ENCODE peak calls at places on chromosomes 6 and 20, in seven cellular contexts. One of them, this sample, is unnamed.
A peak's percentile ranks its signal among the peaks of the same experiment; 100 is the strongest.

GRCh38 chr6:169999367-169999766 is 247.9 kb downstream of the ERMARD start:
- DNase-seq in GM18507: no peak
- DNase-seq in HTR-8/SVneo: no peak
- DNase-seq in CD8-positive, alpha-beta memory T cell: no peak
- DNase-seq in stimulated activated CD4-positive, alpha-beta T cell treated with anti-CD3 and anti-CD28 coated beads, Interleukin-4, amount 100 ng/mL, for 24 hours: no peak
- DNase-seq in NCI-H524: no peak
- DNase-seq in GF-D8: no peak
- DNase-seq in this sample: no peak

GRCh38 chr20:62905536-62906117 is 20.7 kb downstream of the DIDO1 start:
- DNase-seq in HTR-8/SVneo: no peak
- DNase-seq in GF-D8: no peak
- DNase-seq in NCI-H524: no peak
- DNase-seq in stimulated activated CD4-positive, alpha-beta T cell treated with anti-CD3 and anti-CD28 coated beads, Interleukin-4, amount 100 ng/mL, for 24 hours: no peak
- DNase-seq in GM18507: no peak
- DNase-seq in CD8-positive, alpha-beta memory T cell: no peak
- DNase-seq in this sample: no peak

GRCh38 chr20:1537731-1538058 is 19.8 kb downstream of the SIRPD start:
- DNase-seq in HTR-8/SVneo: no peak
- DNase-seq in NCI-H524: no peak
- DNase-seq in stimulated activated CD4-positive, alpha-beta T cell treated with anti-CD3 and anti-CD28 coated beads, Interleukin-4, amount 100 ng/mL, for 24 hours: no peak
- DNase-seq in CD8-positive, alpha-beta memory T cell: no peak
- DNase-seq in GF-D8: peak; percentile 78
- DNase-seq in GM18507: no peak
- DNase-seq in this sample: no peak

GRCh38 chr6:133187114-133187513 is 54.0 kb upstream of the EYA4 start:
- DNase-seq in stimulated activated CD4-positive, alpha-beta T cell treated with anti-CD3 and anti-CD28 coated beads, Interleukin-4, amount 100 ng/mL, for 24 hours: no peak
- DNase-seq in CD8-positive, alpha-beta memory T cell: no peak
- DNase-seq in NCI-H524: no peak
- DNase-seq in GF-D8: no peak
- DNase-seq in GM18507: no peak
- DNase-seq in HTR-8/SVneo: no peak
- DNase-seq in this sample: no peak

GRCh38 chr6:41894366-41895299 is 542 bp downstream of the USP49 start:
- DNase-seq in HTR-8/SVneo: peak; percentile 25
- DNase-seq in GM18507: no peak
- DNase-seq in NCI-H524: peak; percentile 38
- DNase-seq in stimulated activated CD4-positive, alpha-beta T cell treated with anti-CD3 and anti-CD28 coated beads, Interleukin-4, amount 100 ng/mL, for 24 hours: peak; percentile 13
- DNase-seq in GF-D8: no peak
- DNase-seq in CD8-positive, alpha-beta memory T cell: no peak
- DNase-seq in this sample: no peak

GRCh38 chr20:22048241-22048640 is 342.8 kb downstream of the PAX1 start:
- DNase-seq in GM18507: no peak
- DNase-seq in GF-D8: no peak
- DNase-seq in NCI-H524: no peak
- DNase-seq in stimulated activated CD4-positive, alpha-beta T cell treated with anti-CD3 and anti-CD28 coated beads, Interleukin-4, amount 100 ng/mL, for 24 hours: no peak
- DNase-seq in CD8-positive, alpha-beta memory T cell: no peak
- DNase-seq in HTR-8/SVneo: no peak
- DNase-seq in this sample: no peak

GRCh38 chr6:144953552-144954240 is 668.6 kb downstream of the UTRN start:
- DNase-seq in CD8-positive, alpha-beta memory T cell: no peak
- DNase-seq in HTR-8/SVneo: peak; percentile 26
- DNase-seq in GM18507: no peak
- DNase-seq in stimulated activated CD4-positive, alpha-beta T cell treated with anti-CD3 and anti-CD28 coated beads, Interleukin-4, amount 100 ng/mL, for 24 hours: no peak
- DNase-seq in GF-D8: no peak
- DNase-seq in NCI-H524: no peak
- DNase-seq in this sample: no peak

GRCh38 chr20:41178904-41179432 is 41.6 kb downstream of the PLCG1 start:
- DNase-seq in NCI-H524: no peak
- DNase-seq in CD8-positive, alpha-beta memory T cell: no peak
- DNase-seq in stimulated activated CD4-positive, alpha-beta T cell treated with anti-CD3 and anti-CD28 coated beads, Interleukin-4, amount 100 ng/mL, for 24 hours: no peak
- DNase-seq in GM18507: no peak
- DNase-seq in GF-D8: no peak
- DNase-seq in HTR-8/SVneo: no peak
- DNase-seq in this sample: no peak

GRCh38 chr20:58784321-58785074 is 66.2 kb downstream of the GNAS-AS1 start:
- DNase-seq in NCI-H524: no peak
- DNase-seq in CD8-positive, alpha-beta memory T cell: no peak
- DNase-seq in GM18507: no peak
- DNase-seq in GF-D8: no peak
- DNase-seq in HTR-8/SVneo: no peak
- DNase-seq in stimulated activated CD4-positive, alpha-beta T cell treated with anti-CD3 and anti-CD28 coated beads, Interleukin-4, amount 100 ng/mL, for 24 hours: no peak
- DNase-seq in this sample: no peak

GRCh38 chr20:13420625-13421024 is 199.6 kb downstream of the ISM1 start:
- DNase-seq in HTR-8/SVneo: no peak
- DNase-seq in NCI-H524: no peak
- DNase-seq in GM18507: no peak
- DNase-seq in stimulated activated CD4-positive, alpha-beta T cell treated with anti-CD3 and anti-CD28 coated beads, Interleukin-4, amount 100 ng/mL, for 24 hours: no peak
- DNase-seq in GF-D8: no peak
- DNase-seq in CD8-positive, alpha-beta memory T cell: no peak
- DNase-seq in this sample: no peak